ENCODE peak calls at places on chromosome 18, in nine cellular contexts. One of them, this sample, is unnamed.

GRCh38 chr18:69400253-69400975 is at the start of gene DOK6:
- DNase-seq in upper lobe of right lung: peak; percentile 62
- DNase-seq in mucosa of descending colon: peak; percentile 29
- DNase-seq in adipocyte: peak; percentile 94
- DNase-seq in tibial artery: peak; percentile 78
- DNase-seq in OCI-LY7: no peak
- DNase-seq in uterus: peak; percentile 20
- DNase-seq in hepatocyte: peak; percentile 81
- DNase-seq in transverse colon: no peak
- DNase-seq in this sample: no peak

GRCh38 chr18:5992381-5992780 is 97.1 kb upstream of the TMEM200C start:
- DNase-seq in upper lobe of right lung: no peak
- DNase-seq in mucosa of descending colon: no peak
- DNase-seq in adipocyte: no peak
- DNase-seq in tibial artery: no peak
- DNase-seq in OCI-LY7: no peak
- DNase-seq in uterus: no peak
- DNase-seq in hepatocyte: no peak
- DNase-seq in transverse colon: no peak
- DNase-seq in this sample: no peak

GRCh38 chr18:9849407-9849961 is 36.3 kb upstream of the TXNDC2 start:
- DNase-seq in upper lobe of right lung: peak; percentile 85
- DNase-seq in mucosa of descending colon: peak; percentile 73
- DNase-seq in adipocyte: no peak
- DNase-seq in tibial artery: peak; percentile 80
- DNase-seq in OCI-LY7: no peak
- DNase-seq in uterus: no peak
- DNase-seq in hepatocyte: no peak
- DNase-seq in transverse colon: peak; percentile 50
- DNase-seq in this sample: no peak

GRCh38 chr18:54251606-54252400 is 17.5 kb upstream of the POLI start:
- DNase-seq in upper lobe of right lung: no peak
- DNase-seq in mucosa of descending colon: no peak
- DNase-seq in adipocyte: no peak
- DNase-seq in tibial artery: no peak
- DNase-seq in OCI-LY7: no peak
- DNase-seq in uterus: no peak
- DNase-seq in hepatocyte: no peak
- DNase-seq in transverse colon: no peak
- DNase-seq in this sample: no peak

GRCh38 chr18:59273936-59274928 is 978 bp upstream of the RAX start:
- DNase-seq in upper lobe of right lung: no peak
- DNase-seq in mucosa of descending colon: no peak
- DNase-seq in adipocyte: no peak
- DNase-seq in tibial artery: no peak
- DNase-seq in OCI-LY7: no peak
- DNase-seq in uterus: no peak
- DNase-seq in hepatocyte: no peak
- DNase-seq in transverse colon: no peak
- DNase-seq in this sample: no peak

GRCh38 chr18:41099451-41099850 is 855.6 kb upstream of the PIK3C3 start:
- DNase-seq in upper lobe of right lung: no peak
- DNase-seq in mucosa of descending colon: no peak
- DNase-seq in adipocyte: no peak
- DNase-seq in tibial artery: no peak
- DNase-seq in OCI-LY7: no peak
- DNase-seq in uterus: no peak
- DNase-seq in hepatocyte: no peak
- DNase-seq in transverse colon: no peak
- DNase-seq in this sample: no peak

GRCh38 chr18:2104620-2105462 is 466.5 kb downstream of the METTL4 start:
- DNase-seq in upper lobe of right lung: peak; percentile 75
- DNase-seq in mucosa of descending colon: peak; percentile 56
- DNase-seq in adipocyte: peak; percentile 74
- DNase-seq in tibial artery: no peak
- DNase-seq in OCI-LY7: peak; percentile 69
- DNase-seq in uterus: no peak
- DNase-seq in hepatocyte: peak; percentile 56
- DNase-seq in transverse colon: peak; percentile 42
- DNase-seq in this sample: peak; percentile 9

GRCh38 chr18:78679061-78679460 is 300.6 kb upstream of the SALL3 start:
- DNase-seq in upper lobe of right lung: peak; percentile 34
- DNase-seq in mucosa of descending colon: no peak
- DNase-seq in adipocyte: no peak
- DNase-seq in tibial artery: no peak
- DNase-seq in OCI-LY7: no peak
- DNase-seq in uterus: no peak
- DNase-seq in hepatocyte: no peak
- DNase-seq in transverse colon: no peak
- DNase-seq in this sample: no peak

GRCh38 chr18:43405097-43405496 is 127.8 kb upstream of the SYT4 start:
- DNase-seq in upper lobe of right lung: no peak
- DNase-seq in mucosa of descending colon: no peak
- DNase-seq in adipocyte: no peak
- DNase-seq in tibial artery: no peak
- DNase-seq in OCI-LY7: no peak
- DNase-seq in uterus: no peak
- DNase-seq in hepatocyte: peak; percentile 9
- DNase-seq in transverse colon: no peak
- DNase-seq in this sample: no peak

GRCh38 chr18:26689226-26689913 is 141.0 kb upstream of the KCTD1 start:
- DNase-seq in upper lobe of right lung: no peak
- DNase-seq in mucosa of descending colon: no peak
- DNase-seq in adipocyte: no peak
- DNase-seq in tibial artery: no peak
- DNase-seq in OCI-LY7: no peak
- DNase-seq in uterus: no peak
- DNase-seq in hepatocyte: no peak
- DNase-seq in transverse colon: no peak
- DNase-seq in this sample: no peak

GRCh38 chr18:65459741-65460140 is 291.1 kb upstream of the CDH7 start:
- DNase-seq in upper lobe of right lung: no peak
- DNase-seq in mucosa of descending colon: no peak
- DNase-seq in adipocyte: no peak
- DNase-seq in tibial artery: no peak
- DNase-seq in OCI-LY7: no peak
- DNase-seq in uterus: no peak
- DNase-seq in hepatocyte: no peak
- DNase-seq in transverse colon: no peak
- DNase-seq in this sample: no peak

GRCh38 chr18:64807560-64807959 is 658.7 kb upstream of the LINC00305 start:
- DNase-seq in upper lobe of right lung: no peak
- DNase-seq in mucosa of descending colon: no peak
- DNase-seq in adipocyte: no peak
- DNase-seq in tibial artery: no peak
- DNase-seq in OCI-LY7: no peak
- DNase-seq in uterus: no peak
- DNase-seq in hepatocyte: no peak
- DNase-seq in transverse colon: no peak
- DNase-seq in this sample: no peak

GRCh38 chr18:12318334-12318697 is 10.3 kb downstream of the TUBB6 start:
- DNase-seq in upper lobe of right lung: no peak
- DNase-seq in mucosa of descending colon: no peak
- DNase-seq in adipocyte: no peak
- DNase-seq in tibial artery: no peak
- DNase-seq in OCI-LY7: peak; percentile 51
- DNase-seq in uterus: no peak
- DNase-seq in hepatocyte: no peak
- DNase-seq in transverse colon: no peak
- DNase-seq in this sample: no peak

GRCh38 chr18:14179306-14179705 is 47.1 kb upstream of the ZNF519 start:
- DNase-seq in upper lobe of right lung: no peak
- DNase-seq in mucosa of descending colon: peak; percentile 46
- DNase-seq in adipocyte: no peak
- DNase-seq in tibial artery: no peak
- DNase-seq in OCI-LY7: peak; percentile 40
- DNase-seq in uterus: no peak
- DNase-seq in hepatocyte: no peak
- DNase-seq in transverse colon: no peak
- DNase-seq in this sample: no peak

GRCh38 chr18:56632070-56633022 is 6.0 kb downstream of the TXNL1 start:
- DNase-seq in upper lobe of right lung: no peak
- DNase-seq in mucosa of descending colon: no peak
- DNase-seq in adipocyte: no peak
- DNase-seq in tibial artery: no peak
- DNase-seq in OCI-LY7: no peak
- DNase-seq in uterus: no peak
- DNase-seq in hepatocyte: no peak
- DNase-seq in transverse colon: no peak
- DNase-seq in this sample: no peak

GRCh38 chr18:11989174-11989573 is 7.9 kb downstream of the IMPA2 start:
- DNase-seq in upper lobe of right lung: no peak
- DNase-seq in mucosa of descending colon: peak; percentile 65
- DNase-seq in adipocyte: no peak
- DNase-seq in tibial artery: peak; percentile 20
- DNase-seq in OCI-LY7: no peak
- DNase-seq in uterus: no peak
- DNase-seq in hepatocyte: no peak
- DNase-seq in transverse colon: peak; percentile 35
- DNase-seq in this sample: no peak

GRCh38 chr18:48007381-48007780 is 76.9 kb upstream of the SMAD2 start:
- DNase-seq in upper lobe of right lung: no peak
- DNase-seq in mucosa of descending colon: no peak
- DNase-seq in adipocyte: no peak
- DNase-seq in tibial artery: peak; percentile 56
- DNase-seq in OCI-LY7: no peak
- DNase-seq in uterus: no peak
- DNase-seq in hepatocyte: no peak
- DNase-seq in transverse colon: no peak
- DNase-seq in this sample: no peak
- H3K4me1 ChIP-seq in upper lobe of right lung: peaks cover 10% of the 10 kb centered on the region
- H3K4me1 ChIP-seq in mucosa of descending colon: peaks cover 9% of the 10 kb centered on the region
- H3K4me1 ChIP-seq in adipocyte: peaks cover 14% of the 10 kb centered on the region
- H3K4me1 ChIP-seq in tibial artery: peaks cover 30% of the 10 kb centered on the region
- H3K4me1 ChIP-seq in OCI-LY7: no peaks in the 10 kb centered on the region
- H3K4me1 ChIP-seq in uterus: no peaks in the 10 kb centered on the region
- H3K4me1 ChIP-seq in hepatocyte: no peaks in the 10 kb centered on the region
- H3K4me1 ChIP-seq in transverse colon: no peaks in the 10 kb centered on the region
- H3K4me1 ChIP-seq in this sample: peaks cover 3% of the 10 kb centered on the region

DNA sequence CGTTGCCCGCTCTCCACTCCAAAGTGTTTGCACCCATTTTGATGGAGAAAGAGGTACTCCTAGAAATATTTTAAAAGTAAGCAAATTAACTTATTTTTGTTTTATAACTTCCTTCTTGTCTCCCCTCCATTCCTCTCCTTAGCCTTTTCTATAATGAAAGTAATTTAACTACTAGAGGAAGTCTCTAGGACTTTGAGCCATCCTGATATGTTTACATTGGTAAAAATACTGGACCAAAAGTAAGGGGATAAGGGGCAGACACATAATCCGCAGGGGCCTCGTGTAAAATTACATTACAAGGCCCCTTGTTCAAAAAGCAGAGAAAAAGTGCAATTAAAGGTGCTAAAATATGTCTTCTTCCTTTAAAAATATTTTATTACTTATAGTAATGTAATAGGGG is 55.4 kb downstream of the MYOM1 start:
- DNase-seq in upper lobe of right lung: no peak
- DNase-seq in mucosa of descending colon: no peak
- DNase-seq in adipocyte: no peak
- DNase-seq in tibial artery: no peak
- DNase-seq in OCI-LY7: no peak
- DNase-seq in uterus: no peak
- DNase-seq in hepatocyte: no peak
- DNase-seq in transverse colon: no peak
- DNase-seq in this sample: no peak
- H3K36me3 ChIP-seq in upper lobe of right lung: no peaks in the 10 kb centered on the region
- H3K36me3 ChIP-seq in mucosa of descending colon: no peaks in the 10 kb centered on the region
- H3K36me3 ChIP-seq in adipocyte: no peaks in the 10 kb centered on the region
- H3K36me3 ChIP-seq in tibial artery: peaks cover 62% of the 10 kb centered on the region
- H3K36me3 ChIP-seq in OCI-LY7: no peaks in the 10 kb centered on the region
- H3K36me3 ChIP-seq in uterus: no peaks in the 10 kb centered on the region
- H3K36me3 ChIP-seq in hepatocyte: no peaks in the 10 kb centered on the region
- H3K36me3 ChIP-seq in transverse colon: no peaks in the 10 kb centered on the region
- H3K36me3 ChIP-seq in this sample: no peaks in the 10 kb centered on the region

GRCh38 chr18:50065527-50065926 is 129.4 kb downstream of the MYO5B start:
- DNase-seq in upper lobe of right lung: no peak
- DNase-seq in mucosa of descending colon: no peak
- DNase-seq in adipocyte: no peak
- DNase-seq in tibial artery: no peak
- DNase-seq in OCI-LY7: no peak
- DNase-seq in uterus: no peak
- DNase-seq in hepatocyte: no peak
- DNase-seq in transverse colon: no peak
- DNase-seq in this sample: no peak

GRCh38 chr18:50073319-50073718 is 121.6 kb downstream of the MYO5B start:
- DNase-seq in upper lobe of right lung: no peak
- DNase-seq in mucosa of descending colon: no peak
- DNase-seq in adipocyte: no peak
- DNase-seq in tibial artery: no peak
- DNase-seq in OCI-LY7: no peak
- DNase-seq in uterus: no peak
- DNase-seq in hepatocyte: no peak
- DNase-seq in transverse colon: no peak
- DNase-seq in this sample: no peak

GRCh38 chr18:50071393-50071792 is 123.6 kb downstream of the MYO5B start:
- DNase-seq in upper lobe of right lung: no peak
- DNase-seq in mucosa of descending colon: no peak
- DNase-seq in adipocyte: no peak
- DNase-seq in tibial artery: no peak
- DNase-seq in OCI-LY7: no peak
- DNase-seq in uterus: no peak
- DNase-seq in hepatocyte: no peak
- DNase-seq in transverse colon: no peak
- DNase-seq in this sample: no peak

GRCh38 chr18:50072146-50072545 is 122.8 kb downstream of the MYO5B start:
- DNase-seq in upper lobe of right lung: no peak
- DNase-seq in mucosa of descending colon: no peak
- DNase-seq in adipocyte: no peak
- DNase-seq in tibial artery: no peak
- DNase-seq in OCI-LY7: no peak
- DNase-seq in uterus: no peak
- DNase-seq in hepatocyte: no peak
- DNase-seq in transverse colon: no peak
- DNase-seq in this sample: no peak

GRCh38 chr18:50069422-50069821 is 125.5 kb downstream of the MYO5B start:
- DNase-seq in upper lobe of right lung: no peak
- DNase-seq in mucosa of descending colon: no peak
- DNase-seq in adipocyte: no peak
- DNase-seq in tibial artery: no peak
- DNase-seq in OCI-LY7: no peak
- DNase-seq in uterus: no peak
- DNase-seq in hepatocyte: no peak
- DNase-seq in transverse colon: no peak
- DNase-seq in this sample: no peak
- H3K4me1 ChIP-seq in upper lobe of right lung: no peaks in the 10 kb centered on the region
- H3K4me1 ChIP-seq in mucosa of descending colon: no peaks in the 10 kb centered on the region
- H3K4me1 ChIP-seq in adipocyte: no peaks in the 10 kb centered on the region
- H3K4me1 ChIP-seq in tibial artery: no peaks in the 10 kb centered on the region
- H3K4me1 ChIP-seq in OCI-LY7: no peaks in the 10 kb centered on the region
- H3K4me1 ChIP-seq in uterus: no peaks in the 10 kb centered on the region
- H3K4me1 ChIP-seq in hepatocyte: no peaks in the 10 kb centered on the region
- H3K4me1 ChIP-seq in transverse colon: no peaks in the 10 kb centered on the region
- H3K4me1 ChIP-seq in this sample: no peaks in the 10 kb centered on the region

DNA sequence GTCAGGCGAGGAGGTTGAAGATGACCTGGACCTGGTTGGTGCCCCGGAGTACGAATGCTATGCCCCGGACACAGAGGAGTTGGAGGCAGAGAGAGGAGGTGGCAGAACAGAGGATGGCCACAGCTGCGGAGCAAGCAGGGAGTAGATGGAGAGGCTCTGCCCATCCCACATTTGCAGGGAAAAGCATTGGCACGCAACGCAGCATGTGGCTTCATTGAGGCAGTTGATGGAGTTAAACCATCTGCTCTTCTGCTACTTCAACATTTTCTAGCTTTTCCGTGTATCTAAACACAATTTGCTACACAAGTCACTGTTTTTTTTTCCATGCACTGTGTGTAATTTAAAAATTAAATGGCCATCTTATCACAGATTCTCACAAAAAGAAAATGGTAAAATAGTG is 11.8 kb downstream of the RBFA start:
- DNase-seq in upper lobe of right lung: no peak
- DNase-seq in mucosa of descending colon: no peak
- DNase-seq in adipocyte: no peak
- DNase-seq in tibial artery: no peak
- DNase-seq in OCI-LY7: no peak
- DNase-seq in uterus: no peak
- DNase-seq in hepatocyte: no peak
- DNase-seq in transverse colon: no peak
- DNase-seq in this sample: no peak
- H3K36me3 ChIP-seq in upper lobe of right lung: peaks cover 5% of the 10 kb centered on the region
- H3K36me3 ChIP-seq in mucosa of descending colon: no peaks in the 10 kb centered on the region
- H3K36me3 ChIP-seq in adipocyte: peaks cover 54% of the 10 kb centered on the region
- H3K36me3 ChIP-seq in tibial artery: peaks cover 96% of the 10 kb centered on the region
- H3K36me3 ChIP-seq in OCI-LY7: peaks cover 4% of the 10 kb centered on the region
- H3K36me3 ChIP-seq in uterus: no peaks in the 10 kb centered on the region
- H3K36me3 ChIP-seq in hepatocyte: no peaks in the 10 kb centered on the region
- H3K36me3 ChIP-seq in transverse colon: no peaks in the 10 kb centered on the region
- H3K36me3 ChIP-seq in this sample: peaks cover 14% of the 10 kb centered on the region

This sample was measured in naive thymus-derived CD4-positive, alpha-beta T cell.